ENCODE peak calls at places on chromosomes 3 and 15, in six cellular contexts. Q is left ventricle myocardium inferior, S is brain microvascular endothelial cell, O is uterus, W is A549, E is left lung. U is an unnamed sample.

GRCh38 chr15:39534996-39535395 is 45.9 kb upstream of the THBS1 start:
- DNase-seq in Q (no peak), S (no peak), O (no peak), W (no peak), E (no peak), U (no peak)

GRCh38 chr3:194532591-194532990 is 45.8 kb upstream of the ATP13A3 start:
- DNase-seq in Q (no peak), S (no peak), O (no peak), W (no peak), E (no peak), U (no peak)

GRCh38 chr15:92643849-92644815 is 11.4 kb downstream of the FAM174B start:
- DNase-seq in Q (no peak), S (no peak), O (no peak), W (no peak), E (no peak), U (peak)

GRCh38 chr3:152209060-152209459 is 59.7 kb upstream of the MBNL1 start:
- DNase-seq in Q (no peak), S (no peak), O (no peak), W (no peak), E (no peak), U (no peak)

GRCh38 chr3:88828466-88828865 is 279.0 kb upstream of the EPHA3 start:
- DNase-seq in Q (no peak), S (no peak), O (no peak), W (no peak), E (no peak), U (no peak)

GRCh38 chr3:146469206-146470017 is at the start of gene PLSCR2:
- DNase-seq in Q (peak), S (no peak), O (peak), W (peak), E (peak), U (peak)

GRCh38 chr3:58824285-58824684 is 157.7 kb upstream of the FAM3D start:
- DNase-seq in Q (peak), S (peak), O (no peak), W (peak), E (peak), U (peak)

GRCh38 chr3:155323063-155323666 is 29.7 kb upstream of the STRIT1 start:
- DNase-seq in Q (no peak), S (peak), O (no peak), W (peak), E (no peak), U (peak)

GRCh38 chr3:196431193-196432136 is 762 bp downstream of the UBXN7 start:
- DNase-seq in Q (no peak), S (peak), O (peak), W (peak), E (peak), U (peak)

GRCh38 chr3:30620402-30621360 is 14.3 kb downstream of the TGFBR2 start:
- DNase-seq in Q (no peak), S (no peak), O (no peak), W (no peak), E (no peak), U (no peak)

GRCh38 chr15:36903922-36904479 is 196.3 kb downstream of the MEIS2 start:
- DNase-seq in Q (no peak), S (no peak), O (no peak), W (no peak), E (no peak), U (no peak)

GRCh38 chr15:77966540-77967290 is 110.8 kb downstream of the TBC1D2B start:
- DNase-seq in Q (no peak), S (peak), O (no peak), W (peak), E (no peak), U (peak)

GRCh38 chr15:84889313-84889990 is 5.0 kb downstream of the SLC28A1 start:
- DNase-seq in Q (no peak), S (no peak), O (no peak), W (no peak), E (no peak), U (no peak)

GRCh38 chr3:36212291-36212690 is 168.0 kb upstream of the STAC start:
- DNase-seq in Q (no peak), S (peak), O (no peak), W (peak), E (no peak), U (no peak)

GRCh38 chr3:156630081-156630772 is 44.2 kb upstream of the TIPARP start:
- DNase-seq in Q (no peak), S (no peak), O (no peak), W (no peak), E (no peak), U (peak)

GRCh38 chr3:127672429-127673190 is at the start of gene ABTB1:
- DNase-seq in Q (peak), S (peak), O (peak), W (peak), E (peak), U (peak)

GRCh38 chr3:94615275-94616065 is 552.6 kb downstream of the NSUN3 start:
- DNase-seq in Q (no peak), S (no peak), O (no peak), W (no peak), E (no peak), U (no peak)

GRCh38 chr15:101499863-101500713 is 10.6 kb upstream of the PCSK6 start:
- DNase-seq in Q (peak), S (no peak), O (no peak), W (no peak), E (no peak), U (no peak)

GRCh38 chr3:101725192-101725889 is 927 bp downstream of the CEP97 start:
- DNase-seq in Q (peak), S (no peak), O (peak), W (no peak), E (no peak), U (peak)

GRCh38 chr3:155079795-155080546 is at the start of gene MME:
- DNase-seq in Q (peak), S (peak), O (no peak), W (no peak), E (peak), U (peak)

GRCh38 chr3:75237041-75237775 is 426.9 kb upstream of the FRG2C start:
- DNase-seq in Q (no peak), S (no peak), O (no peak), W (no peak), E (no peak), U (no peak)

GRCh38 chr3:125582707-125583106 is 12.6 kb downstream of the OSBPL11 start:
- DNase-seq in Q (no peak), S (no peak), O (no peak), W (no peak), E (no peak), U (no peak)

GRCh38 chr3:149273096-149273751 is 51.6 kb upstream of the CP start:
- DNase-seq in Q (no peak), S (peak), O (peak), W (peak), E (no peak), U (peak)

GRCh38 chr3:195104340-195104739 is 166.6 kb downstream of the XXYLT1 start:
- DNase-seq in Q (no peak), S (no peak), O (no peak), W (no peak), E (peak), U (no peak)

GRCh38 chr3:150761831-150762661 is 923 bp downstream of the SIAH2 start:
- DNase-seq in Q (peak), S (peak), O (peak), W (peak), E (peak), U (peak)

GRCh38 chr15:96336045-96336642 is 5.6 kb downstream of the NR2F2 start:
- DNase-seq in Q (no peak), S (peak), O (no peak), W (no peak), E (no peak), U (peak)
- H3K4me3 ChIP-seq in Q (peak), S (peak), O (peak), W (peak), E (peak), U (peak)

GRCh38 chr15:73631915-73632669 is 1.1 kb downstream of the NPTN start:
- DNase-seq in Q (no peak), S (no peak), O (peak), W (peak), E (peak), U (peak)

GRCh38 chr15:73633111-73633990 is at the start of gene NPTN:
- DNase-seq in Q (peak), S (peak), O (peak), W (peak), E (peak), U (peak)

GRCh38 chr15:73630796-73631471 is 2.3 kb downstream of the NPTN start:
- DNase-seq in Q (no peak), S (no peak), O (no peak), W (no peak), E (no peak), U (no peak)

GRCh38 chr15:73632670-73633058 is 525 bp downstream of the NPTN start:
- DNase-seq in Q (peak), S (no peak), O (peak), W (no peak), E (peak), U (peak)

DNA sequence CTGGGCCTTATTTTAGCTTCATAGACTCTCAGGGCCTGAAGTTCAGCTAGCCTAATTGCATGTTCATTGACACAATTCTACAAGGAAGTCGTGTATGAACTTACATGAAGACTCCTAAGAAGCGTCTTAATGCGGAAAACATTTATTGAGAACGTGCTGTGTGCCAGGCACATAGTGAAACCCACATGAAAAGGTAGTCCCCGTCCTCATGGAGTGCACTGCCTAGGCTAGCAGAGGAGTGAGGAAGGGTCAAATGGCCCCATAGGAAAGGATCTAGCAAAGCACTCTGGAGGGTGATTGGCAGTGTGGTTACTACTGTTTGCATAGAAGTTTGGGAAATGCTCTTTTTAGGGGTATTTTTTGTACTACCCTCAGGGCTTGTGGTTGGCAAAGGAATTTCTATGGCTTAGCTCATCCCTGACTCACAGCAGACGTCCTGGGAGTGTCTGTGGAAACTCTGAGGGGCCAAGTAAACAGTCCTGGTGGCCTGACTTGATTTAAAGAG is 854 bp upstream of the NPTN start:
- DNase-seq in Q (no peak), S (peak), O (no peak), W (peak), E (no peak), U (no peak)
- H3K27ac ChIP-seq in Q (peak), S (peak), O (peak), W (peak), E (peak), U (no peak)

GRCh38 chr3:28118087-28118486 is 123.3 kb upstream of the CMC1 start:
- DNase-seq in Q (no peak), S (no peak), O (no peak), W (no peak), E (no peak), U (no peak)
- H3K4me3 ChIP-seq in Q (no peak), S (no peak), O (no peak), W (no peak), E (no peak), U (no peak)

GRCh38 chr15:66502491-66502890 is 2.2 kb downstream of the RPL4 start:
- DNase-seq in Q (no peak), S (no peak), O (no peak), W (no peak), E (no peak), U (no peak)
- H3K27ac ChIP-seq in Q (no peak), S (peak), O (no peak), W (peak), E (no peak), U (peak)

GRCh38 chr3:112512320-112512719 is 13.0 kb upstream of the BTLA start:
- DNase-seq in Q (no peak), S (no peak), O (no peak), W (peak), E (no peak), U (peak)
- H3K4me3 ChIP-seq in Q (no peak), S (no peak), O (no peak), W (no peak), E (no peak), U (no peak)

DNA sequence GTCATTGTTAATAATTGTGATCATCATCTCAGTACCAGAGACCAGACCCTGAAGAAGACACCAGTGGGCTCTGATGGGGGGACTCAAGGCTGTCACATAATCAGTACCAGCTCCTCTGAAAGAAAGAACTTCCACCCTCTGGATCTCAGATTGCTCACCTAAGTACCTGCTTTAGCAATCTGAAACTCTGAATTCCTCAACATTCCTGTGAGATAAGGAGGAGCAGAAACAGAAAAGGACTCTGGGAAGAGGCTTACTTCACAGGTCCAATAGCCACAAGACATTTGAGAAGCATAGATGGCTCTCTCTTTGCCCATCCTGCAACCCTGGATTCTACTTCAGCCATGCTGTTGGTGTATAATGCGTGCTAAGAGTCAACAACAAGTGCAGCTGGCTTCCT is 44.0 kb upstream of the OXTR start:
- DNase-seq in Q (no peak), S (no peak), O (no peak), W (no peak), E (no peak), U (no peak)
- H3K27ac ChIP-seq in Q (no peak), S (no peak), O (no peak), W (no peak), E (no peak), U (no peak)